ENCODE peak calls at places on chromosomes 12 and 14, in eight cellular contexts. B, D, N, J, X, L, V and K are unnamed samples.

GRCh38 chr12:17640615-17641014 is 449.4 kb downstream of the RERGL start:
- DNase-seq in B (no peak), D (no peak), N (no peak), J (no peak), X (no peak), L (no peak), V (no peak), K (no peak)

GRCh38 chr12:52539024-52539820 is 13.7 kb downstream of the KRT71 start:
- DNase-seq in B (no peak), D (no peak), N (no peak), J (peak; percentile 80), X (no peak), L (no peak), V (no peak), K (peak; percentile 42)

GRCh38 chr12:117125275-117125613 is 26.0 kb upstream of the TESC start:
- DNase-seq in B (no peak), D (no peak), N (no peak), J (peak; percentile 39), X (no peak), L (no peak), V (no peak), K (no peak)

GRCh38 chr12:52690351-52691075 is 10.3 kb upstream of the KRT1 start:
- DNase-seq in B (no peak), D (no peak), N (no peak), J (no peak), X (no peak), L (no peak), V (no peak), K (no peak)

GRCh38 chr12:112978163-112979081 is at the start of gene OAS2:
- DNase-seq in B (peak; percentile 57), D (no peak), N (peak; percentile 63), J (peak; percentile 92), X (peak; percentile 68), L (peak; percentile 67), V (peak; percentile 86), K (peak; percentile 51)

GRCh38 chr14:88245321-88245720 is 77.7 kb downstream of the KCNK10 start:
- DNase-seq in B (no peak), D (no peak), N (no peak), J (peak; percentile 6), X (no peak), L (no peak), V (no peak), K (no peak)

GRCh38 chr14:65065719-65066118 is 36.6 kb downstream of the MAX start:
- DNase-seq in B (no peak), D (no peak), N (no peak), J (no peak), X (no peak), L (no peak), V (no peak), K (no peak)

GRCh38 chr12:102973583-102973982 is 16.1 kb downstream of the ASCL1 start:
- DNase-seq in B (no peak), D (no peak), N (no peak), J (no peak), X (no peak), L (no peak), V (no peak), K (no peak)

GRCh38 chr12:128133321-128134050 is 133.5 kb upstream of the TMEM132C start:
- DNase-seq in B (no peak), D (no peak), N (no peak), J (no peak), X (no peak), L (no peak), V (no peak), K (no peak)

GRCh38 chr12:85253823-85254222 is 26.2 kb upstream of the ALX1 start:
- DNase-seq in B (no peak), D (no peak), N (no peak), J (no peak), X (no peak), L (no peak), V (no peak), K (no peak)

GRCh38 chr14:96307434-96307833 is 51.4 kb downstream of the BDKRB1 start:
- DNase-seq in B (no peak), D (no peak), N (no peak), J (no peak), X (no peak), L (no peak), V (no peak), K (no peak)

GRCh38 chr14:92613008-92613658 is 99.6 kb downstream of the RIN3 start:
- DNase-seq in B (no peak), D (no peak), N (peak; percentile 47), J (no peak), X (peak; percentile 28), L (peak; percentile 57), V (peak; percentile 66), K (no peak)

GRCh38 chr12:50425859-50426258 is 25.2 kb downstream of the LARP4 start:
- DNase-seq in B (no peak), D (no peak), N (no peak), J (peak; percentile 7), X (no peak), L (no peak), V (no peak), K (no peak)